ENCODE peak calls at places on chromosomes 5 and 9, in eight cellular contexts. B is K562; Z is BE2C; O is CD8-positive, alpha-beta T cell; X is fibroblast of lung; J is kidney; C is tibial artery; Q is PC-3. L is an unnamed sample. For H3K9me3, the result is how much of the 10 kb centered on the place peaks cover.

GRCh38 chr5:62729662-62730061 is 151.0 kb downstream of the LRRC70 start:
- DNase-seq in Q (no peak), Z (no peak), O (no peak), J (no peak), B (no peak), C (no peak), X (no peak), L (no peak)

GRCh38 chr5:180704362-180704761 is 35.5 kb downstream of the OR2Y1 start:
- DNase-seq in B (peak), C (no peak), Q (peak), J (no peak), X (peak), O (no peak), Z (peak), L (no peak)

GRCh38 chr5:157312492-157312891 is 46.6 kb downstream of the CYFIP2 start:
- DNase-seq in Q (peak), Z (peak), J (no peak), O (peak), B (peak), X (peak), C (no peak), L (peak)

GRCh38 chr5:25439025-25439424 is 794.2 kb upstream of the CDH10 start:
- DNase-seq in B (no peak), J (no peak), X (no peak), O (no peak), C (no peak), Q (no peak), Z (no peak), L (no peak)

GRCh38 chr5:77452351-77452750 is 39.8 kb downstream of the WDR41 start:
- DNase-seq in C (no peak), J (no peak), O (no peak), B (no peak), X (no peak), Z (no peak), Q (no peak), L (no peak)

GRCh38 chr5:126656397-126657007 is 55.8 kb downstream of the PHAX start:
- DNase-seq in J (no peak), Z (peak), O (no peak), X (peak), B (peak), C (no peak), Q (peak), L (no peak)

GRCh38 chr9:83706703-83707517 is 848 bp downstream of the UBQLN1 start:
- DNase-seq in O (peak), C (peak), Z (peak), B (peak), Q (no peak), J (peak), X (peak), L (peak)

GRCh38 chr5:114449836-114450515 is 88.1 kb downstream of the KCNN2 start:
- DNase-seq in Q (peak), J (peak), B (peak), X (peak), O (peak), C (peak), Z (peak), L (peak)

GRCh38 chr5:79560774-79561524 is 47.0 kb upstream of the HOMER1 start:
- DNase-seq in C (no peak), Z (no peak), O (no peak), Q (no peak), X (peak), B (no peak), J (no peak), L (no peak)

GRCh38 chr9:92660266-92660665 is 9.7 kb downstream of the IPPK start:
- DNase-seq in C (no peak), O (no peak), Q (no peak), B (no peak), Z (no peak), J (no peak), X (no peak), L (no peak)

GRCh38 chr5:181060924-181061323 is 20.9 kb downstream of the BTNL9 start:
- DNase-seq in C (no peak), J (no peak), Q (no peak), Z (no peak), X (no peak), B (no peak), O (no peak), L (no peak)

GRCh38 chr5:103330875-103331274 is 72.3 kb downstream of the MACIR start:
- DNase-seq in B (no peak), C (no peak), O (no peak), X (no peak), Q (no peak), J (no peak), Z (no peak), L (no peak)

GRCh38 chr5:174520420-174521396 is 203.7 kb upstream of the MSX2 start:
- DNase-seq in Q (no peak), C (no peak), O (no peak), B (no peak), J (no peak), X (peak), Z (peak), L (no peak)

GRCh38 chr5:135890867-135891266 is 4.8 kb downstream of the IL9 start:
- DNase-seq in B (no peak), X (no peak), O (no peak), Q (no peak), Z (no peak), J (no peak), C (no peak), L (no peak)

GRCh38 chr9:6014668-6015270 is 655 bp downstream of the RANBP6 start:
- DNase-seq in Z (no peak), C (no peak), Q (peak), J (no peak), O (no peak), X (peak), B (peak), L (no peak)

GRCh38 chr5:159571501-159572244 is 241.4 kb upstream of the IL12B start:
- DNase-seq in C (no peak), Q (peak), J (no peak), X (no peak), O (no peak), B (no peak), Z (peak), L (no peak)

GRCh38 chr9:97617939-97618416 is 15.2 kb downstream of the TSTD2 start:
- DNase-seq in Z (no peak), C (no peak), X (no peak), O (no peak), Q (no peak), B (no peak), J (no peak), L (no peak)

GRCh38 chr5:127028822-127029457 is 1.4 kb downstream of the MARCHF3 start:
- DNase-seq in Q (peak), O (no peak), C (peak), Z (peak), B (no peak), J (no peak), X (peak), L (peak)

GRCh38 chr5:176675676-176676360 is 28.5 kb downstream of the TSPAN17 start:
- DNase-seq in B (peak), X (peak), J (peak), C (no peak), O (no peak), Z (no peak), Q (peak), L (peak)
- TF ChIP-seq CTCF in B (peak), X (peak), J (peak), C (peak), O (no peak), Z (peak), Q (peak), L (peak)

DNA sequence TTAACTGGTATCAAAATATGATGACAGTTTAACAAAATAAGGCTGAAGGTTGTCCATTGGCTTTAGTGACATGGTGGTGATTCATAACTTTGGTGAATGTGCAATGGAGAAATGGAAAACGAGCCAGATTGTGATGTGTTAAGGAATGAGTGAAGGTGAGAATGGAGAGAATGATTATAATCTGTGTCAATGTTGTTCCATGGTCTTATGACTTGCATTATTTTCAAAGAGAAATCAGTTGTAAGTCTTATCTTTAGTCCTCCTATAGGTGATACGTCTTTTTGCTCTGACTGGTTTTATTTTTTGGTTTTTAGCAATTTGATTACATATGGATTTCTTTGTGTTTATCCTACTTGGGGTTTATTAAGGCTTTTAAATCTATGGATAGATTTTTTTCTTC is 12.7 kb downstream of the OR1L6 start:
- DNase-seq in B (no peak), O (no peak), Q (no peak), J (no peak), C (no peak), X (no peak), Z (no peak), L (no peak)
- H3K9me3 ChIP-seq in B (under half), O (under half), Q (under half), J (under half), C (under half), X (under half), Z (under half), L (under half)

GRCh38 chr5:73390989-73391388 is 57.6 kb downstream of the FOXD1 start:
- DNase-seq in Z (no peak), B (no peak), Q (no peak), O (no peak), X (no peak), J (no peak), C (no peak), L (no peak)

GRCh38 chr5:73392775-73393174 is 55.8 kb downstream of the FOXD1 start:
- DNase-seq in J (no peak), Q (no peak), C (no peak), Z (no peak), X (no peak), O (no peak), B (no peak), L (no peak)

GRCh38 chr5:73393606-73394489 is 54.7 kb downstream of the FOXD1 start:
- DNase-seq in J (no peak), C (no peak), B (no peak), Z (no peak), O (no peak), X (no peak), Q (peak), L (no peak)

GRCh38 chr5:73388371-73388684 is 60.2 kb downstream of the FOXD1 start:
- DNase-seq in Z (no peak), C (no peak), O (no peak), J (no peak), X (peak), B (no peak), Q (peak), L (peak)

DNA sequence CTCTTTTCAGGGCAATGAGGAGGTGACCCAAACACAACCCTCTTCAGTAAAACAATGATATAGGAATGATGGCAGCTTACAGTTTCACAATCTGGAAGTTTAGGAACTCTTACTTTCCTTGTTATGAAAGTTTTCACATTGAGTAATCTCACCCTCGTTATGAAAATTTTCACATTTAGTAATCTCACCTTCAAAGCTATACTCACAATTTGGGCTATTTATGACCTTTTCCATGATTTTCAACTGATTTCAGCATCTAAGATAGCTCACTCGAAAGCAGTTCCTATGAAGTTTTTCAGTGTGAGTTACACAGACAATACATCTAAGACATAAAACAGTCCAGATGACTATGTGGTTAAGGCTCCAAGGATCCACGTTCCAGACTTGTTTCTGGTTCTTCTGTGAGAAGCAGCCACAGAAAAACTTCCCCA is 57.1 kb downstream of the FOXD1 start:
- DNase-seq in B (no peak), O (no peak), Z (no peak), Q (no peak), J (no peak), C (no peak), X (peak), L (no peak)
- H3K4me3 ChIP-seq in B (no peak), O (no peak), Z (no peak), Q (no peak), J (no peak), C (no peak), X (no peak), L (no peak)

DNA sequence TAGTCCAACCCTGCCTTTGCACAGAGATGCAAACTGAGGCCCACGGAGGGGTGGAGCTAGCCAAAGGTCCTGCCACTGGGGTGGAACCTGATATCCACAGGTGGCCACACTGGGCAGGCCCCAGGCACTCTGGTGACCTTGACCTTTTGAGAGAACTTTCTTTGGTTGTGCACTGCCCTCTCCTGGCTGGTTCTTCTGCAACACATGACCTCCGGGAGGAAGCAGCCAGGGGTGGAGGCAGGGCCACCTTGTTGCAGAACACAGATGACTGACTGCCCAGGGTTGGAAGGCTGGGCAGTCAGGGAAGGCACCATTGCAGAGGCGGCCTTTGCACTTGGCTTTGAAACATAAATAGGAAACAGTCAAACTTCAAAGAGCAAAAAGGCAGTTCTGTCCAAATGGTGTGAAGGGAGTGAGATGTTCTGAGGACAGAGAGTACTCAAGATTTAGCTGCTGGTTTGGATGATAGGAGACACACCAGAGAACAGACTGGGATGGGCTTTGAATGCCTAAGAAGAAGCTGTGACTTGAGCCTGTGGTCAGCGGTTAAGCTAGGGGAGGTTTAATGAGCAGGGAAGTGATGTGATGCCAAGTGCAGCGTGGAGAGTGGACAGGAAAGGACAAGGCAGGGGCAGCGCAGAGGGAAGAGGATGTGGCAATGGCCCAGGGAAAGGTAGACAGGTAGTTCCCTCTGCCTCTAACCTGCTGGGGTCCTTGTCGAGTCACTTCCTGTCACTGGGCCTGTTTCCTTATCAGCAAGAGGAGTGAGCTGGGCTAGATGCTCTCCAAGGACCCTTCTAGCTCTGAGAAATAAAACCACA is 6.8 kb upstream of the TCOF1 start:
- DNase-seq in Q (peak), X (peak), B (peak), Z (peak), J (peak), C (peak), O (peak), L (peak)
- TF ChIP-seq CTCF in Q (peak), X (peak), B (peak), Z (peak), J (peak), C (peak), O (peak), L (peak)

DNA sequence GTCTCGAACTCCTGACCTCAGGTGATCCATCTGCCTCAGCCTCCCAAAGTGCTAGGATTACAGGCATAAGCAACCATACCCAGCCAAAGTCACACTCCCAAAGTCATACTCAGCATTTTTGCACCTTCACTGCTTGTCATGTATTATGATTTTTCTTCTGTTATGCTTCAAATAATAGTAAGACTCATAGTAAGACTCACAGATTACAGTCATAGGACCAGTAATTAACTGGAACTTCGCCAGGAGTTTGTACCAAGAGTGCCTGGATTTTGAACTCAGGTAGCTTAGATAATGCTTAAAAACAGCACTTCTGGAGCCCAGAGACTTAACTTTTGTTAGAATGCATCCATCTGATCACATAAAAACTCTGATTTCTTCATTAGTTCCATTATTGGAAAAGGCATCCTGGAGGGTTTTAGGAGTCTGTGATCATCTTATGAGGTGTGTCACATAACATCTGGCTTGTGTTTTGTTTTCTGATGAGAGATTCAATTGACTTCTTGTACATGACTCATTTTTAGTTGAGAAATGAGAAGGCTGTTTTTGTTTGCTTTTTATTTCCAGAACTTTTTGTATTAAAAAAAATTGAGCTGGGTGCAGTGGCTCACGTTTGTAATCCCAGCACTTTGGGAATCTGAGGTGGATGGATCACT is 131.5 kb downstream of the ADAMTS19 start:
- DNase-seq in Q (no peak), C (no peak), O (no peak), J (no peak), X (no peak), Z (no peak), B (no peak), L (no peak)
- H3K9me3 ChIP-seq in Q (under half), C (under half), O (under half), J (under half), X (under half), Z (under half), B (under half), L (under half)

L was measured in WERI-Rb-1.